ENCODE peak calls at places on chromosomes 13 and 19, in four cellular contexts. J, B, V and I are unnamed samples. For H3K4me1, the result is how much of the 10 kb centered on the place peaks cover.

GRCh38 chr19:36331353-36332228 is 47.4 kb downstream of the ZFP14 start:
- DNase-seq in J (peak), B (peak), V (peak), I (peak)

GRCh38 chr13:21060827-21061076 is 634 bp downstream of the LATS2 start:
- DNase-seq in J (no peak), B (no peak), V (no peak), I (peak)

GRCh38 chr19:24054044-24054935 is 32.7 kb upstream of the ZNF254 start:
- DNase-seq in J (peak), B (no peak), V (peak), I (no peak)

GRCh38 chr13:99617474-99618255 is 116.4 kb downstream of the TM9SF2 start:
- DNase-seq in J (peak), B (peak), V (peak), I (peak)

GRCh38 chr13:99796175-99796819 is 175.3 kb downstream of the ZIC5 start:
- DNase-seq in J (peak), B (peak), V (peak), I (no peak)

GRCh38 chr13:92537485-92537884 is 689.1 kb upstream of the GPC6 start:
- DNase-seq in J (no peak), B (no peak), V (peak), I (no peak)

GRCh38 chr19:7947939-7948338 is 4.5 kb upstream of the TIMM44 start:
- DNase-seq in J (peak), B (no peak), V (no peak), I (no peak)

GRCh38 chr19:40503300-40503699 is 36.5 kb downstream of the SPTBN4 start:
- DNase-seq in J (no peak), B (peak), V (no peak), I (no peak)

GRCh38 chr13:109156181-109156935 is 526.9 kb downstream of the MYO16 start:
- DNase-seq in J (peak), B (no peak), V (no peak), I (peak)

GRCh38 chr19:50555033-50555432 is 13.2 kb downstream of the LRRC4B start:
- DNase-seq in J (no peak), B (no peak), V (no peak), I (no peak)

GRCh38 chr19:49761625-49762311 is 1.3 kb downstream of the TSKS start:
- DNase-seq in J (peak), B (no peak), V (peak), I (peak)

GRCh38 chr13:101382701-101383100 is 33.6 kb downstream of the NALCN start:
- DNase-seq in J (no peak), B (no peak), V (no peak), I (no peak)

GRCh38 chr13:73000027-73000674 is 58.7 kb upstream of the KLF5 start:
- DNase-seq in J (peak), B (no peak), V (peak), I (no peak)

GRCh38 chr19:3162418-3163229 is 15.9 kb upstream of the S1PR4 start:
- DNase-seq in J (no peak), B (no peak), V (no peak), I (no peak)

GRCh38 chr19:55443045-55443823 is at the start of gene SHISA7:
- DNase-seq in J (no peak), B (peak), V (no peak), I (no peak)

GRCh38 chr13:61128850-61129645 is 286.6 kb downstream of the PCDH20 start:
- DNase-seq in J (no peak), B (no peak), V (no peak), I (no peak)

GRCh38 chr19:8609210-8610040 is 1.1 kb downstream of the ADAMTS10 start:
- DNase-seq in J (peak), B (peak), V (peak), I (peak)

GRCh38 chr19:5971714-5972354 is 6.1 kb downstream of the RANBP3 start:
- DNase-seq in J (no peak), B (no peak), V (no peak), I (no peak)

GRCh38 chr13:51328488-51328887 is 11.0 kb upstream of the SERPINE3 start:
- DNase-seq in J (no peak), B (peak), V (peak), I (no peak)

GRCh38 chr13:97295279-97296182 is 73.4 kb downstream of the MBNL2 start:
- DNase-seq in J (peak), B (no peak), V (no peak), I (no peak)

GRCh38 chr13:107838592-107839161 is 376.7 kb downstream of the LIG4 start:
- DNase-seq in J (no peak), B (no peak), V (no peak), I (no peak)

GRCh38 chr19:4322942-4323665 is 15.5 kb downstream of the STAP2 start:
- DNase-seq in J (no peak), B (no peak), V (no peak), I (no peak)

GRCh38 chr19:39203372-39204341 is at the start of gene SYCN:
- DNase-seq in J (no peak), B (no peak), V (no peak), I (no peak)

GRCh38 chr13:76213423-76213904 is 577.3 kb downstream of the LMO7 start:
- DNase-seq in J (no peak), B (no peak), V (no peak), I (no peak)

GRCh38 chr13:38697197-38697596 is 10.3 kb downstream of the FREM2 start:
- DNase-seq in J (no peak), B (no peak), V (no peak), I (no peak)

GRCh38 chr13:40207110-40207478 is 459.3 kb downstream of the FOXO1 start:
- DNase-seq in J (no peak), B (no peak), V (no peak), I (no peak)

GRCh38 chr19:37932985-37933953 is 26.3 kb downstream of the SIPA1L3 start:
- DNase-seq in J (peak), B (peak), V (peak), I (no peak)

GRCh38 chr19:42255766-42256750 is 1.1 kb upstream of the ERF start:
- DNase-seq in J (peak), B (peak), V (peak), I (peak)
- TF ChIP-seq CTCF in J (no peak), B (no peak), V (no peak), I (no peak)

GRCh38 chr13:114065141-114065925 is 67.1 kb downstream of the RASA3 start:
- DNase-seq in J (peak), B (peak), V (peak), I (peak)
- H3K4me1 ChIP-seq in J (half or more), B (under half), V (under half), I (half or more)

GRCh38 chr19:1223018-1223855 is 14.6 kb downstream of the CBARP start:
- DNase-seq in J (peak), B (peak), V (peak), I (no peak)
- TF ChIP-seq CTCF in J (peak), B (peak), V (peak), I (peak)

GRCh38 chr19:14116918-14117578 is 514 bp downstream of the PRKACA start:
- DNase-seq in J (no peak), B (no peak), V (peak), I (peak)
- H3K4me1 ChIP-seq in J (under half), B (under half), V (under half), I (half or more)

GRCh38 chr13:112629161-112629560 is 41.2 kb upstream of the TUBGCP3 start:
- DNase-seq in J (no peak), B (no peak), V (no peak), I (no peak)
- TF ChIP-seq CTCF in J (no peak), B (no peak), V (no peak), I (no peak)